ENCODE peak calls at places on chromosomes 16 and 17, in five cellular contexts. K is psoas muscle, M is ovary, A is left lung, F is SJCRH30. N is an unnamed sample.

GRCh38 chr17:47305302-47305923 is 18.3 kb upstream of the EFCAB13 start:
- DNase-seq in F (peak; percentile 40), M (no peak), K (no peak), A (no peak), N (no peak)

GRCh38 chr16:28326881-28327610 is 34.7 kb downstream of the SBK1 start:
- DNase-seq in A (no peak), K (peak; percentile 64), M (no peak), F (peak; percentile 45), N (peak; percentile 48)

GRCh38 chr16:23225634-23226033 is 43.1 kb downstream of the SCNN1G start:
- DNase-seq in A (no peak), M (no peak), F (no peak), K (no peak), N (no peak)

GRCh38 chr16:46762583-46762982 is 14.4 kb upstream of the MYLK3 start:
- DNase-seq in A (no peak), F (no peak), M (no peak), K (no peak), N (no peak)

GRCh38 chr17:80652751-80653330 is 108.2 kb downstream of the RPTOR start:
- DNase-seq in M (no peak), K (no peak), A (no peak), F (no peak), N (no peak)

GRCh38 chr16:87459833-87460232 is 33.0 kb downstream of the ZCCHC14 start:
- DNase-seq in A (no peak), M (no peak), F (no peak), K (no peak), N (no peak)

GRCh38 chr17:75238684-75239191 is 22.7 kb downstream of the GGA3 start:
- DNase-seq in K (peak; percentile 81), A (peak; percentile 52), F (peak; percentile 72), M (peak; percentile 64), N (peak; percentile 60)

GRCh38 chr16:24853830-24854229 is 8.1 kb downstream of the SLC5A11 start:
- DNase-seq in K (no peak), F (no peak), M (peak; percentile 31), A (no peak), N (no peak)

GRCh38 chr16:82185012-82185411 is 15.0 kb upstream of the MPHOSPH6 start:
- DNase-seq in A (no peak), K (no peak), M (no peak), F (no peak), N (no peak)

GRCh38 chr17:65742433-65743312 is 181.2 kb upstream of the AXIN2 start:
- DNase-seq in K (no peak), F (peak; percentile 30), A (no peak), M (no peak), N (no peak)

GRCh38 chr17:18069101-18069500 is 18.6 kb upstream of the DRG2 start:
- DNase-seq in M (no peak), A (no peak), F (no peak), K (no peak), N (no peak)

GRCh38 chr16:89122322-89122831 is 28.7 kb downstream of the ACSF3 start:
- DNase-seq in K (peak; percentile 20), A (peak; percentile 75), M (no peak), F (no peak), N (no peak)

GRCh38 chr16:48384982-48385271 is 286 bp downstream of the SIAH1 start:
- DNase-seq in M (peak; percentile 37), A (no peak), F (peak; percentile 45), K (no peak), N (peak; percentile 63)

GRCh38 chr16:56370185-56370584 is 55.2 kb downstream of the AMFR start:
- DNase-seq in K (no peak), F (no peak), A (no peak), M (no peak), N (no peak)

GRCh38 chr17:44555056-44555455 is 2.2 kb upstream of the FZD2 start:
- DNase-seq in M (no peak), A (no peak), F (no peak), K (no peak), N (no peak)

GRCh38 chr16:89489731-89490385 is 503 bp downstream of the ANKRD11 start:
- DNase-seq in M (peak; percentile 34), F (no peak), A (no peak), K (peak; percentile 61), N (no peak)

GRCh38 chr17:58370309-58370708 is 18.3 kb upstream of the SUPT4H1 start:
- DNase-seq in F (no peak), M (no peak), A (no peak), K (no peak), N (no peak)

GRCh38 chr17:68455756-68456528 is 1.4 kb downstream of the WIPI1 start:
- DNase-seq in K (no peak), M (peak; percentile 43), A (no peak), F (peak; percentile 47), N (no peak)

GRCh38 chr17:74525781-74526288 is 5.4 kb downstream of the CD300LB start:
- DNase-seq in F (no peak), M (no peak), K (no peak), A (no peak), N (no peak)

GRCh38 chr17:17379197-17379991 is 76.2 kb downstream of the NT5M start:
- DNase-seq in F (no peak), M (no peak), A (no peak), K (no peak), N (no peak)

GRCh38 chr17:37742762-37743611 is 1.9 kb downstream of the HNF1B start:
- DNase-seq in F (no peak), A (no peak), K (no peak), M (no peak), N (no peak)

DNA sequence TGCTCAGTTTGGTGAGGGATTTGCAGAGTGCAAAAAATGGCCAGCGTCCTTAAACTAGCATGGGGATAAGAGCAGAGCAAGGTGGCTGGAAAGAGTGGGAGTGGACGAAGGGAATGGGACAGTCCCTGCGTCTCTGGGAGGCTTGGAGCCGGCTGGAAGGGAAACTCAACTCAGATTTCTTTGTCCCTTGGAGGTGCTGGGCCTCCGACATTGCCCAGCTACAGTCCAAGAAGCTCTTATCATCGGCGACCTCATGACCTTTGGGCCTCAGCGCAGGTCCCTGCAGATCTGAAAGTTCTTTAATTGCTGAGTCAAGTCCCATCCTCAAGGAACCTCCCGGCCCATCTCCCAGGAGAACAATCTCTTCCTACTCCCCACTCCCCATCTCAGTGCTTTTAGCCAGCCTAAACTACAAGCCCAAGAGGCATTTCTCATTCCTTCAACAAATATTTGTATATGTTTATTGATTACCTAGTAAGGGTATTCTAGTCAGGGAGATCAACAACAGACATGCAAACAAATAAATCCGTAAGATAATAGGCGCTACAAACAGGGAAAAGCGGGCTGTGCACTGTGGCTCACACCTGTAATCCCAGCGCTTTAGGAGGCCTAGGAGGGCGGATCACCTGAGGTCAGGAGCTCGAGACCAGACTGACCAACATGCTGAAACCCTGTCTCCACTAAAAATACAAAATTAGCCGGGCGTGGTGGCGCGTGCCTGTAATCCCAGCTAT is 985 bp upstream of the TMEM107 start:
- DNase-seq in A (no peak), M (no peak), K (no peak), F (no peak), N (no peak)
- H3K4me3 ChIP-seq in A (peak overlapping the region; percentile 54), M (peak overlapping the region; percentile 57), K (peak overlapping the region; percentile 75), F (peak overlapping the region; percentile 69), N (peak overlapping the region; percentile 60)

GRCh38 chr16:57480127-57480753 is 6.1 kb downstream of the DOK4 start:
- DNase-seq in M (peak; percentile 53), A (peak; percentile 63), F (peak; percentile 66), K (peak; percentile 71), N (peak; percentile 78)
- H3K4me3 ChIP-seq in M (peak overlapping the region; percentile 20), A (peak overlapping the region; percentile 44), F (peak overlapping the region; percentile 52), K (peak overlapping the region; percentile 59), N (peak overlapping the region; percentile 60)

GRCh38 chr17:14124854-14125253 is 55.5 kb downstream of the COX10 start:
- DNase-seq in K (no peak), F (no peak), A (no peak), M (no peak), N (no peak)
- H3K4me3 ChIP-seq in K (peak overlapping the region; percentile 53), F (no peak overlapping the region), A (no peak overlapping the region), M (no peak overlapping the region), N (no peak overlapping the region)

DNA sequence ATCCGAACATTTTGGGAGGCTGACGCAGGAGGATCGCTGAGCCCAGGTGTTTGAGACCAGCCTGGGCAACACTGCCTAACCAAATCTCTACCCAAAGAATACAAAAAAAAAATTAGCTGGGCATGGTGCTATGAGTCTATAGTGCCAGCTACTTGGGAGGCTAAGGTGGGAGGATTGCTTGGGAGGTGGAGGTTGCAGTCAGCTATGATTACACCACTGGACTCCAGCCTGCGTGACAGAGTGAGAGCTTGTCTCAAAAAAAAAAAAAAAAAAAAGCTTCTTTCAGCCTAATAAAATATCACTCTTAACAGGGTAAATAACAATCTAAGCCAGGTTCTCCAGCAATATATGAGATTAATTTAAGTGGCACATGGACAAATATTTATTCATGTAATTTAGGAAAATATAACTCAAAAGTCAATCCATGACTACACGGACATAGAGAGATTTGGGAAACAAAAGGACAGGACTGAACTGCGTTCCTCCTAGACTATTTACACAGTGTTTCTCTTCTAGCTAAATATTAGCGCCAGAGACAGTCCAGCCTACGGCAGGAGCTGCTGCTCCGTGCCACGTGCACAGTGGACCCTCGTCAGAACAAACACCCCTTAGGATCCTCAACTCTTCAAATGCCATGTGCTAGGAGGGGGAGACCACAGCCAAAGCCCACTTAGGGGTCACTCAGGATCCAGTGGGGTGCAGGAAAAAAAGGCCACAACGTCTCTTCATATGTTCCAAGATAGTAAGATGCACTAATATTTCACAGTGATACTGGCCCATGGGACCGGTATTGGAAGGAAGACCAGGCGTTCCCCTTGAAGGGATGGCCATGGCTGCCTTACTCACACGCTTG is 8.7 kb downstream of the USP36 start:
- DNase-seq in A (no peak), F (no peak), M (no peak), K (no peak), N (no peak)
- H3K4me3 ChIP-seq in A (no peak overlapping the region), F (no peak overlapping the region), M (no peak overlapping the region), K (no peak overlapping the region), N (no peak overlapping the region)

GRCh38 chr16:10883004-10883403 is 6.0 kb downstream of the CIITA start:
- DNase-seq in M (no peak), K (no peak), A (peak; percentile 66), F (no peak), N (no peak)
- H3K4me3 ChIP-seq in M (no peak overlapping the region), K (peak overlapping the region; percentile 45), A (no peak overlapping the region), F (no peak overlapping the region), N (no peak overlapping the region)

DNA sequence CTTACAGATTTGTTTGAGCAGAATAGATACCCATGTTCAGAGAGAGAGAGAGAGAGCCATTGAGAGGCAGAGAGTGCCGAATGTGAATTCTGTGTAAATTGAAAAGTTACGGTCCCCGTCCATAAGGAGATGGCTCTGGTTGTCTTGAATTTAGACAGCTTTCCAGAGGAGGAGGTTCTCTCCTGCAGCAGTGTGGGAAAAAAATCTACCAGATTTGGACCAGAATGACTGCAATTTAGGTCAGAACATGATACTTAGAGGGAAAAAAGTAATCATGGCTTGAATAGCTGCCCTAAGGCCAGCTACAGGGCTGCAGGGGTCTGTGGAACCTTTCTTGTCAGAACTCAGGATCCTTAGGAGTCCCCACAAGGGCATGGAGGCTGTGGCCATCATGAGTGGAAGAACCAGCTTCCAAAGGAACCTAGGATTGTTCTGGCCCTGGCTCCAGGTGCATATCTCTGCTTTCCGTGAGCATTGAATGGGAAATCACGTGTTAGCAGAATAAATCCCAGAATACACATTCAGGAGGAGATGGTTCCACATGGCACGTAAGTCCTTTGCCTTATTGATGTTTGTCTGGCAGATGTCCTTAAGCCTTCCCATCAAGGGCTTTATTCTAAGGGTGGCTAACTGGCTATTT is 13.0 kb downstream of the PITPNC1 start:
- DNase-seq in F (no peak), K (no peak), M (no peak), A (no peak), N (no peak)
- H3K4me3 ChIP-seq in F (no peak overlapping the region), K (no peak overlapping the region), M (no peak overlapping the region), A (no peak overlapping the region), N (no peak overlapping the region)

N was measured in heart left ventricle.